ENCODE peak calls at places on chromosomes 6 and 20, in six cellular contexts. O is left ventricle myocardium inferior; E is fibroblast of mammary gland; F is H9; W is CD8-positive, alpha-beta T cell; D is astrocyte of the cerebellum. J is an unnamed sample.

GRCh38 chr6:164826831-164827468 is 482.5 kb downstream of the C6orf118 start:
- DNase-seq in O (no peak), E (no peak), F (no peak), W (no peak), D (no peak), J (no peak)

GRCh38 chr6:166654573-166654972 is 27.5 kb upstream of the RPS6KA2 start:
- DNase-seq in O (no peak), E (no peak), F (no peak), W (no peak), D (no peak), J (no peak)

GRCh38 chr6:112939543-112939942 is 592.4 kb downstream of the RFPL4B start:
- DNase-seq in O (no peak), E (no peak), F (no peak), W (no peak), D (no peak), J (no peak)

GRCh38 chr6:170522565-170523183 is 30.4 kb downstream of the PSMB1 start:
- DNase-seq in O (no peak), E (peak; percentile 16), F (peak; percentile 71), W (no peak), D (no peak), J (peak; percentile 29)

GRCh38 chr20:63191400-63191799 is 24.5 kb downstream of the YTHDF1 start:
- DNase-seq in O (no peak), E (no peak), F (no peak), W (no peak), D (no peak), J (no peak)

GRCh38 chr6:39950125-39950720 is 16.0 kb upstream of the MOCS1 start:
- DNase-seq in O (no peak), E (no peak), F (no peak), W (no peak), D (no peak), J (no peak)

GRCh38 chr6:24779416-24779815 is 4.7 kb downstream of the GMNN start:
- DNase-seq in O (no peak), E (no peak), F (no peak), W (no peak), D (no peak), J (no peak)

GRCh38 chr20:52937701-52938100 is 34.5 kb upstream of the TSHZ2 start:
- DNase-seq in O (no peak), E (no peak), F (peak; percentile 30), W (no peak), D (no peak), J (no peak)

GRCh38 chr20:32985596-32985995 is 18.6 kb downstream of the SUN5 start:
- DNase-seq in O (no peak), E (no peak), F (no peak), W (no peak), D (no peak), J (no peak)

GRCh38 chr20:61521680-61522420 is 269.8 kb downstream of the CDH4 start:
- DNase-seq in O (no peak), E (no peak), F (no peak), W (no peak), D (peak; percentile 19), J (no peak)

GRCh38 chr6:41278699-41279405 is 7.6 kb downstream of the TREM1 start:
- DNase-seq in O (peak; percentile 48), E (peak; percentile 63), F (peak; percentile 88), W (peak; percentile 35), D (peak; percentile 12), J (peak; percentile 71)

GRCh38 chr20:54295686-54296085 is 87.8 kb downstream of the PFDN4 start:
- DNase-seq in O (no peak), E (no peak), F (no peak), W (no peak), D (no peak), J (no peak)

GRCh38 chr6:32196682-32197616 is 4.5 kb upstream of the GPSM3 start:
- DNase-seq in O (peak; percentile 55), E (no peak), F (peak; percentile 54), W (no peak), D (no peak), J (no peak)

DNA sequence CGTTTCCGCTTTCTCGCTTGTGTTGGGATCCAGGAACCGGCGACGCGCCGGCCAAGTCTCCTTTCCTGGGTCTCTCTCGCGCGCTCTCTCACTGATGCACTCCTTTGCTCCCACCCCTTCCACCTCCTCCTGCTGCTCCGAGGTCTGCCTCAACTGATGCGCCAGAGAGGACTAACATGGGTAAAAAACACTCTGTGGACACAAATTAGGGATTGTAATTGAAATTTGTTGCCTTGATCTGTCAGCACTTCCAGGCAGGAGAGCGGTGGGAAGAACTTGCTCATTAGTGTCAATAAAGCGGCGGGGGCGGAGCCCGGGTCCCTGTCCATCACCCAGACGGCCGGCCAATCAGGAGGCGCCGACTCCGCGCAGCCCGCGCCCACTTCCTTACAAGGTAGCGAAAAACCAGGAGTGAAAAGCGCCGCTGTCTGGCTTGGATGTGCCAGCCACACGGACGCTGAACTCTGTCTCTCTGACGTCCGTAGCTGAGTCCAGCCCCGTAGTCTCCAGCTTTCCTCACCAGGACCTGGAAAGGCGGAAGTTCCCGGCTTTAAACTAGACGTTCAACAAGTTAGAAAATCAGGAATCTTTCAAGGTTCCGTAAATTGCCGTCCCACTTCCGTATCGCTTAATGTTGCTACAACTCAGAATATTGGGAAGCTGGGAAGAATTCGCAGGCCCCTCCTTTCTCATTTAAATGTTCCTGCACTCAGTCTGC is at the start of gene TBX18:
- DNase-seq in O (peak; percentile 92), E (peak; percentile 99), F (peak; percentile 97), W (no peak), D (peak; percentile 81), J (peak; percentile 93)
- TF ChIP-seq CTCF in O (no peak), E (no peak), F (no peak), W (no peak), D (no peak), J (no peak)

GRCh38 chr6:89081129-89081422 is 525 bp downstream of the PNRC1 start:
- DNase-seq in O (no peak), E (no peak), F (no peak), W (peak; percentile 17), D (no peak), J (no peak)
- TF ChIP-seq CTCF in O (no peak), E (no peak), F (no peak), W (no peak), D (no peak), J (no peak)

GRCh38 chr20:59940129-59940955 is at the start of the genes FAM217B and PPP1R3D:
- DNase-seq in O (peak; percentile 99), E (peak; percentile 96), F (peak; percentile 97), W (peak; percentile 74), D (peak; percentile 89), J (peak; percentile 95)
- TF ChIP-seq CTCF in O (peak; percentile 17), E (no peak), F (no peak), W (no peak), D (no peak), J (peak; percentile 27)

GRCh38 chr6:128521302-128521632 is 868 bp upstream of the PTPRK start:
- DNase-seq in O (no peak), E (peak; percentile 58), F (no peak), W (no peak), D (no peak), J (no peak)

GRCh38 chr6:128519931-128520435 is 416 bp downstream of the PTPRK start:
- DNase-seq in O (peak; percentile 37), E (no peak), F (no peak), W (peak; percentile 10), D (no peak), J (no peak)

GRCh38 chr6:128520436-128521301 is at the start of gene PTPRK:
- DNase-seq in O (peak; percentile 95), E (peak; percentile 86), F (peak; percentile 95), W (peak; percentile 69), D (peak; percentile 83), J (peak; percentile 94)

GRCh38 chr6:128518531-128519131 is 1.8 kb downstream of the PTPRK start:
- DNase-seq in O (no peak), E (no peak), F (no peak), W (no peak), D (no peak), J (no peak)

DNA sequence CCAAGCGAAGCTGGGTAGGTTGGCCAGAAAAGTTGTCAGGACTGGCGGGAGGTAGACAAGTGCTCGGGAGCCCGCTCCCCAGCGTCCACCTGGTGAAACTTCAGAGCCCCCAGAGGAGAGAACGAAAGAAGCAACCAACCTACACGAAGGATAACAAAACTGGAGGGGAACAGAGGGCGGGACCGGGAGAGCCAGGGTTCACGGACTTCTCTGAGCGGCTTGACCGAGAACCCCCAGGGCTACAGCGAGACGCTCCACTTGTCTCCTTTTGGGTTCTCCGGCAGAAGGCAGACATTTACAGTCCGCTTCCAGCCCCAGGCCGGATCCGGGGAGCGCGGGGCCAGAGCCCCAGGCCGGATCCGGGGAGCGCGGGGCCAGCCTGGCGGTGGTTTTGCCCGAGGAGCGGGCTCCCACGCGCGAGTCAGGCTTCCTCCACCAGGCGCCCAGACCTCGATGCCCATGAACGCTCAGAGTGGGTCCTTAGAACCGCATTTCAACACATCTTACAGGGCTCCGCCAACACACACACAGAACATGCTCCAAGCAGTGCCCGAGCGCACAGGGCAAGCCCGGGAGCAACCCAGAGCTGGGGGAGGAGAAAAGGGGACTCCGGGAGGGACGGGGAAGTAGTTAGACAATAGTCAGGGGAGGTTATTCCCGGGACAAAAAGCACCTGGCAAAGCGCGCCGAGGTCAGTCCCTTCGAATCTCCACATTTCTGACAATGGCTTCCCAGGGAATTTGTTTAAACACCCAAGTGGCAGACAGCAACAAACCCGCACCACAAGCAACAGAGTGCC is 1.1 kb downstream of the PTPRK start:
- DNase-seq in O (peak; percentile 35), E (peak; percentile 45), F (peak; percentile 75), W (no peak), D (no peak), J (peak; percentile 44)
- TF ChIP-seq CTCF in O (peak; percentile 36), E (peak; percentile 10), F (peak; percentile 52), W (no peak), D (peak; percentile 51), J (no peak)

DNA sequence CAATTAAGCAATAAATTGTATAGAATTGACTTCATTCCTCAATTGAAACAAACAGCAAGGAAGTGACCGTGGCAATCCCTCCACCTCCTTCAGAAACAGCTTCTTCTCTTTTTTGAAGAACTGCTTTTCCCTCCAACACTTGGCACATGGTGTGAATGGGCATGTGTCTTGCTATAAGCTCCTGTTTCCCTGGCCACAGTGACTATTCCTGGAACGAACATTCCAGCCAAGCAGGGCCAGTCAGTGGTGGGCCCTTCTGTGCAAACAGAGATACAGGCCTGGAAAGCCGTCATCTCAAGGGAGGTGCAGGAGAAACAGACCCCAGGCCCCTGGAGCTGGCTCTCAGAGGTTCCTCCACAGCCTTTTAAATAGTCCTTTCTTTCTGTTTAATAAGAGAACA is 6.9 kb downstream of the TXNDC5 start:
- DNase-seq in O (no peak), E (no peak), F (no peak), W (no peak), D (no peak), J (no peak)
- TF ChIP-seq CTCF in O (no peak), E (no peak), F (no peak), W (no peak), D (no peak), J (no peak)

GRCh38 chr6:51844391-51844735 is 243.1 kb downstream of the PKHD1 start:
- DNase-seq in O (no peak), E (no peak), F (no peak), W (no peak), D (no peak), J (peak; percentile 33)
- TF ChIP-seq CTCF in O (no peak), E (no peak), F (peak; percentile 61), W (no peak), D (no peak), J (no peak)

DNA sequence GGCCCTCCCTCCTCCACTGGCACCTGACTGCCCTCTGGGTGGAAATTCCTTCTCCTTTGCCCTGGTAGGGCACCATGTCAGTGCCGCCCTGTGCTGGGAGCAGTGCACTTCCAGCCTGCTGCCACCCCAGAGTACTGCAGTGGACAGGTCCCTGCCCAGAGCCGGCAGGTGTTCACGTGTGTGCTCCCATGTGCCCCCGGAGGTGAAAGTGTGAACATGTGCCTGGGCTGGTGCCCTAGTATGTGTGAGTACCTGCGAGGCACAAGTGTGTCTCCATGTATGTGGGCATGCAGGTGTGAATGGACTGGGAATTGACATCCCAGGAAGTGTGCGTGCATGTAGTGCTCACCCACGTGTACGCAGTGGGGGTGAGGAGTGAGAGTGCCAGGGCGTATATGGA is 29.4 kb downstream of the SDCBP2 start:
- DNase-seq in O (no peak), E (no peak), F (peak; percentile 66), W (no peak), D (no peak), J (peak; percentile 27)
- TF ChIP-seq CTCF in O (no peak), E (peak; percentile 15), F (peak; percentile 64), W (peak; percentile 41), D (peak; percentile 14), J (peak; percentile 28)